ENCODE peak calls at places on chromosomes 11 and 22, in ten cellular contexts. F is heart left ventricle, I is heart right ventricle, B is sigmoid colon, N is type B pancreatic cell, V is AG09319, M is endothelial cell, C is tibial nerve, O is BE2C, S is thoracic aorta. D is an unnamed sample.

GRCh38 chr11:459511-460220 is 9.6 kb downstream of the PTDSS2 start:
- DNase-seq in V (no peak), N (no peak), B (no peak), I (no peak), C (no peak), M (no peak), O (no peak), S (no peak), F (peak; percentile 52), D (no peak)

GRCh38 chr11:125167292-125167953 is 2.9 kb downstream of the PKNOX2 start:
- DNase-seq in C (no peak), F (peak; percentile 69), B (peak; percentile 77), N (no peak), O (no peak), V (no peak), I (peak; percentile 57), M (peak; percentile 41), S (no peak), D (peak; percentile 74)

GRCh38 chr11:112270551-112271180 is 10.0 kb upstream of the PLET1 start:
- DNase-seq in V (no peak), B (no peak), C (no peak), I (no peak), N (no peak), M (no peak), S (no peak), O (no peak), F (no peak), D (no peak)

GRCh38 chr22:39237276-39238123 is 7.3 kb downstream of the PDGFB start:
- DNase-seq in C (no peak), F (no peak), M (no peak), O (no peak), S (no peak), B (no peak), V (no peak), I (no peak), N (no peak), D (no peak)

GRCh38 chr11:26753738-26754504 is 32.1 kb upstream of the SLC5A12 start:
- DNase-seq in I (no peak), N (no peak), C (peak; percentile 33), O (peak; percentile 39), V (peak; percentile 58), B (peak; percentile 75), M (peak; percentile 33), S (peak; percentile 7), F (no peak), D (peak; percentile 36)

GRCh38 chr11:115612331-115612730 is 108.1 kb upstream of the CADM1 start:
- DNase-seq in V (no peak), C (no peak), M (no peak), F (no peak), N (no peak), I (no peak), O (no peak), S (no peak), B (no peak), D (no peak)

GRCh38 chr22:36286096-36286957 is 33.4 kb downstream of the APOL1 start:
- DNase-seq in C (peak; percentile 74), F (peak; percentile 85), O (peak; percentile 86), B (peak; percentile 94), N (peak; percentile 88), S (peak; percentile 31), I (peak; percentile 79), V (peak; percentile 47), M (peak; percentile 91), D (peak; percentile 91)

GRCh38 chr11:85759915-85760314 is 51.0 kb downstream of the SYTL2 start:
- DNase-seq in O (no peak), S (no peak), C (no peak), M (no peak), I (no peak), B (no peak), F (no peak), N (no peak), V (peak; percentile 66), D (no peak)

DNA sequence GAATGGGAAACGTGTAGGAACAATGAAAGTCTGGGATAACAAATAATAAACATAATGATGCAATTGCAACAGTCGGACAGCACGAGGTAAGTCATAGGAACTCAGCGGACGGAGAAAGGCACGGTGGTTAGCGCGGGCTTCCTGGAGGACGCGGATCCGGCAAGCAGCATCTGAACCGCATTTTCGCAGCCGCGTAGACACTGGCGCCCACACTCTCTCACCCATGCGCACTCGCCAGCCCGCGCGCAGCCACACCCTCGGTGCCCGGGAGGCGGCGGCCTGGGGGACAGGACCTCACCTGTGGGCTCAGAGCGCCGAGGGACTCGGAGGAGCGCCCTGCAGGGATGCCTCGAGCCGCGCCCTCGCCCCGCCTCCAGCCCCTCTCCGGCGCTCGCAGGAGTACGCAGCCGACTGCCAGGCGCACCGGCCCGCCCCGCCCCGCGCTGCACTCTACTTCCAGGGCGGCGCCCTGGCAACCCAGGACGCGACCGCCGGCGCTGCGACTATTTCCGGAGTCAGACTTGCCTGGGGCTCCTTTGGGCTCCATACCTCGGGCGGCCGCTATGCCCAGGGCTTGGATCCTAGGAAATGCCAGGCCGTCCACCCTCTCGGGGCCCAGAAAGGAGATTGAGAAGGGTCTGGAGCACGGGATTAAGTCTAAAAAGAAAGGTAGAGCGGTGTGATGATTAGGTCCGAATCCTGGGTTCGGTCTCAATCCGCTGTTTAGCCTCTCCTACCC is at the start of gene TTLL1:
- DNase-seq in B (peak; percentile 91), F (peak; percentile 95), M (peak; percentile 87), O (peak; percentile 95), S (peak; percentile 43), I (peak; percentile 91), N (peak; percentile 92), V (peak; percentile 41), C (peak; percentile 67), D (peak; percentile 89)
- TF ChIP-seq CTCF in B (no peak), F (no peak), M (no peak), O (no peak), S (peak; percentile 18), I (no peak), N (peak; percentile 50), V (no peak), C (no peak), D (no peak)

DNA sequence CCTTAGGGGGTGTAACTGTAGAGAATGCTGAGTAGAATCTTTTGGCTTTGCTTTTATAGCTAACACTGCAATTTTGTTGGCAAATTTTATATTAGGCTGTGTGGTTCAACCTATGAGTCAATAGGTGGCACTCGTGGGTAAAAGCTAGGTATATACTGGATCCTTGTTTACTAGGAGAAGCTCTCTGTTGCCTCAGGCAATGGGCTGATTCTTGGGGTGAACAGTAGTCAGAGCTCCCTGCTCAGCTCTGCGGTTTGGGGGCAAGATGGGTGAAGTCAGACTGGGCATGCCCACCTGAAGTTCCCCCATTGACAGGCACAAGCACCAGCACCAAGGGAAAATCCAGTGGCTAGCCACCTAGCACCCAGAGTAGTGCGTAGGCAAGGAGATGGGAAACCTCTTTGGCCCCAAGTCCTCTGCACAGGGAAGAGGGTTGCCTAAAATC is 238.7 kb downstream of the FAM181B start:
- DNase-seq in C (no peak), S (no peak), V (no peak), N (no peak), I (no peak), B (no peak), O (peak; percentile 31), M (no peak), F (no peak), D (peak; percentile 9)
- TF ChIP-seq CTCF in C (peak; percentile 16), S (no peak), V (no peak), N (peak; percentile 69), I (peak; percentile 29), B (no peak), O (peak; percentile 46), M (no peak), F (no peak), D (peak; percentile 46)

GRCh38 chr11:64360403-64360980 is 1.5 kb downstream of the RPS6KA4 start:
- DNase-seq in O (no peak), M (no peak), F (no peak), B (no peak), I (no peak), N (no peak), S (no peak), V (no peak), C (no peak), D (no peak)

GRCh38 chr11:64358907-64359711 is at the start of gene RPS6KA4:
- DNase-seq in F (peak; percentile 85), S (no peak), I (peak; percentile 73), M (peak; percentile 61), N (no peak), B (no peak), C (peak; percentile 49), O (peak; percentile 46), V (no peak), D (peak; percentile 69)

GRCh38 chr11:64361659-64362058 is 2.7 kb downstream of the RPS6KA4 start:
- DNase-seq in V (no peak), C (no peak), O (no peak), I (no peak), F (no peak), S (no peak), B (no peak), N (no peak), M (no peak), D (no peak)

GRCh38 chr11:64358536-64358906 is 441 bp upstream of the RPS6KA4 start:
- DNase-seq in M (no peak), C (no peak), S (no peak), N (no peak), I (no peak), B (no peak), F (no peak), O (no peak), V (no peak), D (no peak)

DNA sequence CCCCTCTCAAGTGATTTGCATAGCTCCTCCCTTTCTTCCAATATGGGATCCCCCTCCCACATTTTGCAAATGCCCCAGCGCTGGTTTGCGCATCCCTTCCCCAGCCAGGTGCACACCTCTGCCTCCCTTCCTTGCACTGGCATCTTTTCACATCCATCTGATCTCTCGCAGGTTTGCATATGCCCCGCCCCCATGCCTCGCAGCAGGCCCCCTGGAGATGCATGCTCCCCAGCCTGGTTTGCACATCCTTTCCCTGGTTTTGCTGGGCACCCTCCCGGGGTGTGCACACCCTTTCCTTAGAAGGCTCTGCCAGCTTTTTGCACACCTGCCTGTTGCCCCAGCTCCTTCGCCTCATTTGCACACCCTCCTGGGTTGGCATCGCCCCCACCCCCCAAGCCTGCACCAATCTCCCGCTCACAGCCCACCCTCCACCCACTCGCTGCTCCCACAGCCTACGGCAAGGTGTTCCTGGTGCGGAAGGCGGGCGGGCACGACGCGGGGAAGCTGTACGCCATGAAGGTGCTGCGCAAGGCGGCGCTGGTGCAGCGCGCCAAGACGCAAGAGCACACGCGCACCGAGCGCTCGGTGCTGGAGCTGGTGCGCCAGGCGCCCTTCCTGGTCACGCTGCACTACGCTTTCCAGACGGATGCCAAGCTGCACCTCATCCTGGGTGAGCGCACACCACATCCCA is 895 bp downstream of the RPS6KA4 start:
- DNase-seq in I (no peak), F (no peak), B (no peak), C (no peak), M (no peak), S (no peak), O (no peak), N (no peak), V (no peak), D (no peak)
- TF ChIP-seq CTCF in I (no peak), F (no peak), B (no peak), C (no peak), M (no peak), S (no peak), O (no peak), N (no peak), V (no peak), D (no peak)

GRCh38 chr11:106072804-106073203 is 4.3 kb downstream of the KBTBD3 start:
- DNase-seq in I (no peak), M (no peak), B (no peak), S (no peak), V (no peak), F (no peak), C (no peak), N (no peak), O (no peak), D (no peak)
- TF ChIP-seq CTCF in I (no peak), M (no peak), B (no peak), S (no peak), V (no peak), F (no peak), C (no peak), N (no peak), O (no peak), D (no peak)